ENCODE peak calls at places on chromosomes 2 and 18, in seven cellular contexts. O is aorta; P is GM12891; U is KG1; H is NCI-H1105; I is coronary artery; C is activated gamma-delta T cell treated with anti-CD3 and anti-CD28 coated beads, Interleukin-2, amount 50 U/mL, for 16 hours. S is an unnamed sample.

GRCh38 chr18:37668971-37669747 is 103.6 kb upstream of the CELF4 start:
- DNase-seq in O (no peak), P (no peak), U (no peak), H (peak), I (no peak), C (no peak), S (peak)

GRCh38 chr18:78652001-78652545 is 327.5 kb upstream of the SALL3 start:
- DNase-seq in O (no peak), P (no peak), U (no peak), H (no peak), I (no peak), C (no peak), S (no peak)

GRCh38 chr18:39870586-39870985 is 2084.4 kb upstream of the PIK3C3 start:
- DNase-seq in O (no peak), P (no peak), U (no peak), H (no peak), I (no peak), C (no peak), S (no peak)

GRCh38 chr2:189234991-189235390 is 55.4 kb upstream of the COL5A2 start:
- DNase-seq in O (no peak), P (no peak), U (no peak), H (no peak), I (no peak), C (no peak), S (no peak)

GRCh38 chr2:7572460-7572859 is 655.2 kb downstream of the RNF144A start:
- DNase-seq in O (no peak), P (no peak), U (no peak), H (no peak), I (no peak), C (peak), S (peak)

GRCh38 chr2:173568054-173568453 is 213.4 kb downstream of the CDCA7 start:
- DNase-seq in O (peak), P (no peak), U (no peak), H (no peak), I (no peak), C (no peak), S (peak)

GRCh38 chr2:50491541-50492114 is 540.3 kb downstream of the NRXN1 start:
- DNase-seq in O (no peak), P (no peak), U (peak), H (peak), I (no peak), C (no peak), S (no peak)

GRCh38 chr2:75311993-75312392 is 112.7 kb upstream of the TACR1 start:
- DNase-seq in O (no peak), P (peak), U (no peak), H (no peak), I (no peak), C (no peak), S (no peak)

GRCh38 chr2:147660680-147661079 is 184.1 kb upstream of the ACVR2A start:
- DNase-seq in O (no peak), P (no peak), U (no peak), H (no peak), I (no peak), C (no peak), S (no peak)

GRCh38 chr2:8315766-8316165 is 366.1 kb upstream of the ID2 start:
- DNase-seq in O (no peak), P (no peak), U (no peak), H (no peak), I (no peak), C (no peak), S (no peak)

GRCh38 chr2:172439911-172440310 is 12.5 kb downstream of the ITGA6 start:
- DNase-seq in O (no peak), P (no peak), U (no peak), H (no peak), I (no peak), C (no peak), S (no peak)

GRCh38 chr18:28365406-28365805 is 188.5 kb upstream of the CDH2 start:
- DNase-seq in O (peak), P (no peak), U (no peak), H (no peak), I (no peak), C (no peak), S (no peak)

GRCh38 chr18:8708670-8709069 is 3.3 kb downstream of the MTCL1 start:
- DNase-seq in O (no peak), P (no peak), U (no peak), H (no peak), I (no peak), C (no peak), S (no peak)

S was measured in NCI-H1092.